ENCODE peak calls at places on chromosomes 1 and 21, in ten cellular contexts. One of them, this sample, is unnamed.

GRCh38 chr1:215529111-215529510 is 38.0 kb upstream of the KCTD3 start:
- DNase-seq in choroid plexus epithelial cell: no peak
- DNase-seq in cardiac muscle cell: no peak
- DNase-seq in fibroblast of lung: no peak
- DNase-seq in uterus: no peak
- DNase-seq in A549: no peak
- DNase-seq in HFF-Myc: no peak
- DNase-seq in fibroblast of the aortic adventitia: no peak
- DNase-seq in brain microvascular endothelial cell: no peak
- DNase-seq in prostate gland: no peak
- DNase-seq in this sample: no peak

GRCh38 chr1:182392045-182393028 is 747 bp upstream of the GLUL start:
- DNase-seq in choroid plexus epithelial cell: peak
- DNase-seq in cardiac muscle cell: no peak
- DNase-seq in fibroblast of lung: peak
- DNase-seq in uterus: no peak
- DNase-seq in A549: no peak
- DNase-seq in HFF-Myc: no peak
- DNase-seq in fibroblast of the aortic adventitia: peak
- DNase-seq in brain microvascular endothelial cell: no peak
- DNase-seq in prostate gland: peak
- DNase-seq in this sample: no peak

GRCh38 chr1:235783148-235783776 is 83.4 kb downstream of the LYST start:
- DNase-seq in choroid plexus epithelial cell: peak
- DNase-seq in cardiac muscle cell: peak
- DNase-seq in fibroblast of lung: peak
- DNase-seq in uterus: no peak
- DNase-seq in A549: peak
- DNase-seq in HFF-Myc: peak
- DNase-seq in fibroblast of the aortic adventitia: peak
- DNase-seq in brain microvascular endothelial cell: peak
- DNase-seq in prostate gland: no peak
- DNase-seq in this sample: no peak

GRCh38 chr1:17558954-17559617 is 19.6 kb downstream of the ARHGEF10L start:
- DNase-seq in choroid plexus epithelial cell: no peak
- DNase-seq in cardiac muscle cell: no peak
- DNase-seq in fibroblast of lung: no peak
- DNase-seq in uterus: no peak
- DNase-seq in A549: no peak
- DNase-seq in HFF-Myc: no peak
- DNase-seq in fibroblast of the aortic adventitia: no peak
- DNase-seq in brain microvascular endothelial cell: no peak
- DNase-seq in prostate gland: no peak
- DNase-seq in this sample: no peak

GRCh38 chr1:15090373-15090772 is 63.2 kb upstream of the TMEM51 start:
- DNase-seq in choroid plexus epithelial cell: no peak
- DNase-seq in cardiac muscle cell: peak
- DNase-seq in fibroblast of lung: no peak
- DNase-seq in uterus: no peak
- DNase-seq in A549: no peak
- DNase-seq in HFF-Myc: no peak
- DNase-seq in fibroblast of the aortic adventitia: no peak
- DNase-seq in brain microvascular endothelial cell: no peak
- DNase-seq in prostate gland: peak
- DNase-seq in this sample: no peak

GRCh38 chr1:246332078-246332477 is 175.0 kb downstream of the SMYD3 start:
- DNase-seq in choroid plexus epithelial cell: peak
- DNase-seq in cardiac muscle cell: no peak
- DNase-seq in fibroblast of lung: no peak
- DNase-seq in uterus: no peak
- DNase-seq in A549: no peak
- DNase-seq in HFF-Myc: no peak
- DNase-seq in fibroblast of the aortic adventitia: no peak
- DNase-seq in brain microvascular endothelial cell: no peak
- DNase-seq in prostate gland: no peak
- DNase-seq in this sample: no peak

GRCh38 chr1:161119379-161120061 is 1.6 kb downstream of the NIT1 start:
- DNase-seq in choroid plexus epithelial cell: peak
- DNase-seq in cardiac muscle cell: peak
- DNase-seq in fibroblast of lung: peak
- DNase-seq in uterus: no peak
- DNase-seq in A549: peak
- DNase-seq in HFF-Myc: no peak
- DNase-seq in fibroblast of the aortic adventitia: peak
- DNase-seq in brain microvascular endothelial cell: peak
- DNase-seq in prostate gland: no peak
- DNase-seq in this sample: peak

GRCh38 chr1:218164930-218165686 is 120.0 kb upstream of the RRP15 start:
- DNase-seq in choroid plexus epithelial cell: no peak
- DNase-seq in cardiac muscle cell: peak
- DNase-seq in fibroblast of lung: peak
- DNase-seq in uterus: no peak
- DNase-seq in A549: peak
- DNase-seq in HFF-Myc: no peak
- DNase-seq in fibroblast of the aortic adventitia: no peak
- DNase-seq in brain microvascular endothelial cell: no peak
- DNase-seq in prostate gland: peak
- DNase-seq in this sample: peak

GRCh38 chr21:18114735-18115134 is 129.9 kb upstream of the CHODL start:
- DNase-seq in choroid plexus epithelial cell: no peak
- DNase-seq in cardiac muscle cell: no peak
- DNase-seq in fibroblast of lung: no peak
- DNase-seq in uterus: no peak
- DNase-seq in A549: no peak
- DNase-seq in HFF-Myc: no peak
- DNase-seq in fibroblast of the aortic adventitia: no peak
- DNase-seq in brain microvascular endothelial cell: no peak
- DNase-seq in prostate gland: no peak
- DNase-seq in this sample: no peak

GRCh38 chr1:214603819-214604252 is 841 bp downstream of the CENPF start:
- DNase-seq in choroid plexus epithelial cell: no peak
- DNase-seq in cardiac muscle cell: peak
- DNase-seq in fibroblast of lung: no peak
- DNase-seq in uterus: no peak
- DNase-seq in A549: no peak
- DNase-seq in HFF-Myc: no peak
- DNase-seq in fibroblast of the aortic adventitia: no peak
- DNase-seq in brain microvascular endothelial cell: no peak
- DNase-seq in prostate gland: no peak
- DNase-seq in this sample: peak

GRCh38 chr1:184986250-184986649 is 11.9 kb upstream of the NIBAN1 start:
- DNase-seq in choroid plexus epithelial cell: peak
- DNase-seq in cardiac muscle cell: peak
- DNase-seq in fibroblast of lung: peak
- DNase-seq in uterus: no peak
- DNase-seq in A549: peak
- DNase-seq in HFF-Myc: no peak
- DNase-seq in fibroblast of the aortic adventitia: peak
- DNase-seq in brain microvascular endothelial cell: no peak
- DNase-seq in prostate gland: no peak
- DNase-seq in this sample: no peak

GRCh38 chr1:41333146-41333784 is 28.0 kb upstream of the FOXO6 start:
- DNase-seq in choroid plexus epithelial cell: peak
- DNase-seq in cardiac muscle cell: no peak
- DNase-seq in fibroblast of lung: peak
- DNase-seq in uterus: no peak
- DNase-seq in A549: peak
- DNase-seq in HFF-Myc: peak
- DNase-seq in fibroblast of the aortic adventitia: peak
- DNase-seq in brain microvascular endothelial cell: peak
- DNase-seq in prostate gland: no peak
- DNase-seq in this sample: no peak

GRCh38 chr1:118985611-118986290 is 2.4 kb downstream of the TBX15 start:
- DNase-seq in choroid plexus epithelial cell: peak
- DNase-seq in cardiac muscle cell: no peak
- DNase-seq in fibroblast of lung: no peak
- DNase-seq in uterus: no peak
- DNase-seq in A549: no peak
- DNase-seq in HFF-Myc: no peak
- DNase-seq in fibroblast of the aortic adventitia: no peak
- DNase-seq in brain microvascular endothelial cell: no peak
- DNase-seq in prostate gland: no peak
- DNase-seq in this sample: no peak

DNA sequence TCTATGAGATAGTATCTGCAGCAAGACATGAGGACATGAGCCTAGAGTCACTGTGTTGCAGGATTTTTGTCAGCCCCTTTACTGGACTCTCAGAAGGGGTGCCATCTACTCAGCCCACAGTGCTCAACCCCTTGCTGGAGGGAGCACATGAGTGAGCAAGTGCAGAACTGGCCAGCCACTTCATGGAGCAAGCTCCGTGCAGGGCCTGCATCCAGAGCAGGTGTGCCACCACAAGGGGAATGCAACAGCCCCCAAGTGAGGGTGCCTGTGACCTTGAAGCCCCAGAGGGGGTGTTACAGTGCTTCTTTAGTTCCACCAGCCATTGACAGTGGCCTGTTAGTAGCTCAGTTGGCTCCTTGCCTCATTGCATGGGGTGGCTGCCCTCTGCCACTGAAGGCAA is 649.7 kb downstream of the PLPP3 start:
- DNase-seq in choroid plexus epithelial cell: no peak
- DNase-seq in cardiac muscle cell: no peak
- DNase-seq in fibroblast of lung: no peak
- DNase-seq in uterus: no peak
- DNase-seq in A549: no peak
- DNase-seq in HFF-Myc: no peak
- DNase-seq in fibroblast of the aortic adventitia: no peak
- DNase-seq in brain microvascular endothelial cell: no peak
- DNase-seq in prostate gland: no peak
- DNase-seq in this sample: no peak
- TF ChIP-seq CTCF in choroid plexus epithelial cell: no peak
- TF ChIP-seq CTCF in cardiac muscle cell: no peak
- TF ChIP-seq CTCF in fibroblast of lung: no peak
- TF ChIP-seq CTCF in uterus: no peak
- TF ChIP-seq CTCF in A549: no peak
- TF ChIP-seq CTCF in HFF-Myc: no peak
- TF ChIP-seq CTCF in fibroblast of the aortic adventitia: no peak
- TF ChIP-seq CTCF in brain microvascular endothelial cell: no peak
- TF ChIP-seq CTCF in prostate gland: no peak
- TF ChIP-seq CTCF in this sample: no peak

DNA sequence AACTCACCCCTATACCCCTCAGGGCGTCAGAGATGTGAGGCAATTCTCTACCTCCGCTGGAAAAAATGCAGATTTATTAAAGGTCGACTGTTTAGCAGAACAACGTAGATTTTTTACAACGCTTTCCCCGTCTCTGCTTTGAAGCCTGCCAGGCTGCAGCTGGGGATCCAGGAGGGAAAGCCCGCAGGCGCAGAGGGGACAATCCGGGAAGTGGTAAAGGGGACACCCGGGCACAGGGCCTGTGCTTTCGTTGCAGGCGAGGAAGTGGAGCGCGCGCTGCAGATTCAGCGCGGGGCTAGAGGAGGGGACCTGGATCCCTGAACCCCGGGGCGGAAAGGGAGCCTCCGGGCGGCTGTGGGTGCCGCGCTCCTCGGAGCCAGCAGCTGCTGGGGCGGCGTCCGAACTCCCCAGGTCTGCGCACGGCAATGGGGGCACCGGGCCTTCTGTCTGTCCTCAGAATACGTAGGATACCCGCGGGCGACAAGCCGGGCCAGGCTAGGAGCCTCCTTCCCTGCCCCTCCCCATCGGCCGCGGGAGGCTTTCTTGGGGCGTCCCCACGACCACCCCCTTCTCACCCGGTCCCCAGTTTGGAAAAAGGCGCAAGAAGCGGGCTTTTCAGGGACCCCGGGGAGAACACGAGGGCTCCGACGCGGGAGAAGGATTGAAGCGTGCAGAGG is 5.5 kb downstream of the SIM2 start:
- DNase-seq in choroid plexus epithelial cell: no peak
- DNase-seq in cardiac muscle cell: no peak
- DNase-seq in fibroblast of lung: no peak
- DNase-seq in uterus: no peak
- DNase-seq in A549: no peak
- DNase-seq in HFF-Myc: no peak
- DNase-seq in fibroblast of the aortic adventitia: no peak
- DNase-seq in brain microvascular endothelial cell: no peak
- DNase-seq in prostate gland: no peak
- DNase-seq in this sample: no peak
- H3K4me3 ChIP-seq in choroid plexus epithelial cell: no peak
- H3K4me3 ChIP-seq in cardiac muscle cell: no peak
- H3K4me3 ChIP-seq in fibroblast of lung: no peak
- H3K4me3 ChIP-seq in uterus: no peak
- H3K4me3 ChIP-seq in A549: no peak
- H3K4me3 ChIP-seq in HFF-Myc: no peak
- H3K4me3 ChIP-seq in fibroblast of the aortic adventitia: no peak
- H3K4me3 ChIP-seq in brain microvascular endothelial cell: no peak
- H3K4me3 ChIP-seq in prostate gland: no peak
- H3K4me3 ChIP-seq in this sample: no peak

GRCh38 chr1:174883361-174883760 is 116.4 kb upstream of the CACYBP start:
- DNase-seq in choroid plexus epithelial cell: peak
- DNase-seq in cardiac muscle cell: no peak
- DNase-seq in fibroblast of lung: peak
- DNase-seq in uterus: no peak
- DNase-seq in A549: peak
- DNase-seq in HFF-Myc: peak
- DNase-seq in fibroblast of the aortic adventitia: peak
- DNase-seq in brain microvascular endothelial cell: peak
- DNase-seq in prostate gland: no peak
- DNase-seq in this sample: no peak
- TF ChIP-seq CTCF in choroid plexus epithelial cell: peak
- TF ChIP-seq CTCF in cardiac muscle cell: no peak
- TF ChIP-seq CTCF in fibroblast of lung: no peak
- TF ChIP-seq CTCF in uterus: no peak
- TF ChIP-seq CTCF in A549: no peak
- TF ChIP-seq CTCF in HFF-Myc: no peak
- TF ChIP-seq CTCF in fibroblast of the aortic adventitia: no peak
- TF ChIP-seq CTCF in brain microvascular endothelial cell: peak
- TF ChIP-seq CTCF in prostate gland: no peak
- TF ChIP-seq CTCF in this sample: peak

DNA sequence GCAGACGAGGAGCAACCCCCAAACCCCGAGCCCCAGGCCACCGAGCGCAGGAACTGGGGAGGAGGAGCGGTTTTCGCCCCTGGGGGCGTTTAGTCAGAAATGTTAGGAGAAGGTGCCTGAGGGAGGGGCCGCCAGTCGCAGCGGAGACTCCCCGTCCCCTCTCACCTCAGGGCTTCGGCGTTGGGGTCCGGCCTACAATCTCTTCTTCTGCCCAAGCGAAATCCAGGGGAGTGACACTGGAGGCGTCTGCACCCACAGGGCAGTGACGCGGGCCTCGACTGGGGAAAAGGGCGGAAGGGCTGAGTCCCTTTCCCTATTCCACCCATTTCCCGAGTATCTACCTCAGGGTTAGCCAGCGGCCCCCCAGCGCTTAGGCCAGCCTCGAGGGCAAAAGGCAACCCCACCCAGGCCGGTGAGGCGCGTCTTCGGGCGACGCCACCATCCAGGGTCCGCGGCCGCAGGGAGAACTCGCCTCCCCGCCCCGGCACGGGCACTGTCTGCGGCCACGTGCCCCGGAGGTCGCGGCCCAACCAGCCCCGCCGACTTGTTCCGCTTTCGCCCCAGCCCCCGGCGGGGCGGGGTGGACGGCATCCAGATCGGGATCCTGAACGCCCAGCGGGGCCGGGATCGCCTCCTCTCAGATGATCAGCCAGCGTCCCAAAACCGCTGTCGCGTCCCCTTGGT is 118.7 kb upstream of the BARHL2 start:
- DNase-seq in choroid plexus epithelial cell: no peak
- DNase-seq in cardiac muscle cell: no peak
- DNase-seq in fibroblast of lung: no peak
- DNase-seq in uterus: no peak
- DNase-seq in A549: no peak
- DNase-seq in HFF-Myc: no peak
- DNase-seq in fibroblast of the aortic adventitia: no peak
- DNase-seq in brain microvascular endothelial cell: no peak
- DNase-seq in prostate gland: no peak
- DNase-seq in this sample: no peak
- H3K4me3 ChIP-seq in choroid plexus epithelial cell: no peak
- H3K4me3 ChIP-seq in cardiac muscle cell: peak
- H3K4me3 ChIP-seq in fibroblast of lung: peak
- H3K4me3 ChIP-seq in uterus: peak
- H3K4me3 ChIP-seq in A549: no peak
- H3K4me3 ChIP-seq in HFF-Myc: no peak
- H3K4me3 ChIP-seq in fibroblast of the aortic adventitia: no peak
- H3K4me3 ChIP-seq in brain microvascular endothelial cell: no peak
- H3K4me3 ChIP-seq in prostate gland: no peak
- H3K4me3 ChIP-seq in this sample: no peak